ENCODE peak calls at places on chromosomes 6 and 20, in four cellular contexts. V, Z, R and I are unnamed samples.
A peak's percentile ranks its signal among the peaks of the same experiment; 100 is the strongest.

GRCh38 chr6:122461885-122462284 is 9.7 kb downstream of the SERINC1 start:
- DNase-seq in V (no peak), Z (no peak), R (no peak), I (no peak)

GRCh38 chr6:18447552-18447951 is 60.4 kb downstream of the RNF144B start:
- DNase-seq in V (no peak), Z (no peak), R (no peak), I (no peak)

GRCh38 chr6:57198926-57199636 is 23.0 kb downstream of the RAB23 start:
- DNase-seq in V (no peak), Z (no peak), R (no peak), I (no peak)

GRCh38 chr20:8130840-8131526 is 1.1 kb upstream of the PLCB1 start:
- DNase-seq in V (no peak), Z (no peak), R (no peak), I (no peak)

GRCh38 chr6:109925060-109925459 is 53.1 kb upstream of the GPR6 start:
- DNase-seq in V (no peak), Z (no peak), R (no peak), I (no peak)

GRCh38 chr20:50879649-50880550 is 51.3 kb downstream of the ADNP start:
- DNase-seq in V (no peak), Z (no peak), R (no peak), I (no peak)

GRCh38 chr6:122735618-122736017 is 43.9 kb upstream of the FABP7 start:
- DNase-seq in V (no peak), Z (peak; percentile 86), R (no peak), I (no peak)

GRCh38 chr6:100134297-100134696 is 140.3 kb upstream of the MCHR2 start:
- DNase-seq in V (no peak), Z (no peak), R (no peak), I (no peak)

GRCh38 chr20:47352332-47353223 is 3.9 kb downstream of the ZMYND8 start:
- DNase-seq in V (peak; percentile 59), Z (peak; percentile 27), R (peak; percentile 69), I (no peak)

GRCh38 chr20:4549711-4550259 is 171.9 kb upstream of the PRND start:
- DNase-seq in V (no peak), Z (no peak), R (no peak), I (no peak)

GRCh38 chr6:100116409-100117194 is 122.6 kb upstream of the MCHR2 start:
- DNase-seq in V (no peak), Z (peak; percentile 86), R (peak; percentile 2), I (peak; percentile 52)

GRCh38 chr6:32635526-32636123 is 1.6 kb upstream of the HLA-DQA1 start:
- DNase-seq in V (no peak), Z (no peak), R (no peak), I (no peak)

GRCh38 chr6:33620584-33621395 is at the start of gene ITPR3:
- DNase-seq in V (peak; percentile 46), Z (peak; percentile 52), R (no peak), I (peak; percentile 82)

GRCh38 chr20:16296933-16297332 is 276.3 kb downstream of the KIF16B start:
- DNase-seq in V (no peak), Z (no peak), R (no peak), I (no peak)

GRCh38 chr6:12081776-12082175 is 69.7 kb downstream of the HIVEP1 start:
- DNase-seq in V (no peak), Z (no peak), R (no peak), I (no peak)

GRCh38 chr6:25296217-25296905 is 17.2 kb downstream of the CARMIL1 start:
- DNase-seq in V (no peak), Z (no peak), R (no peak), I (no peak)

GRCh38 chr6:138383776-138384175 is 6.1 kb downstream of the SMIM28 start:
- DNase-seq in V (no peak), Z (peak; percentile 97), R (no peak), I (no peak)

GRCh38 chr6:154921482-154921881 is 73.6 kb upstream of the TIAM2 start:
- DNase-seq in V (no peak), Z (no peak), R (no peak), I (no peak)

GRCh38 chr6:105380634-105381033 is 22.2 kb downstream of the PREP start:
- DNase-seq in V (no peak), Z (no peak), R (no peak), I (no peak)

GRCh38 chr20:36082516-36082915 is 72.0 kb upstream of the EPB41L1 start:
- DNase-seq in V (no peak), Z (no peak), R (no peak), I (no peak)

GRCh38 chr6:115908906-115909559 is 151.7 kb downstream of the FRK start:
- DNase-seq in V (no peak), Z (peak; percentile 33), R (no peak), I (no peak)

GRCh38 chr6:155432293-155432692 is 23.3 kb downstream of the NOX3 start:
- DNase-seq in V (no peak), Z (no peak), R (no peak), I (no peak)

GRCh38 chr6:30914854-30915590 is 984 bp downstream of the VARS2 start:
- DNase-seq in V (no peak), Z (no peak), R (peak; percentile 30), I (no peak)

GRCh38 chr6:36514554-36515456 is 32.5 kb downstream of the STK38 start:
- DNase-seq in V (no peak), Z (no peak), R (no peak), I (no peak)

GRCh38 chr6:135251416-135251815 is 70.3 kb downstream of the MYB start:
- DNase-seq in V (no peak), Z (no peak), R (no peak), I (peak; percentile 49)

GRCh38 chr20:48294196-48294595 is 508.9 kb upstream of the SULF2 start:
- DNase-seq in V (no peak), Z (peak; percentile 9), R (no peak), I (no peak)

GRCh38 chr6:41257369-41258195 is 28.9 kb downstream of the TREM1 start:
- DNase-seq in V (no peak), Z (peak; percentile 59), R (no peak), I (no peak)

GRCh38 chr20:59809630-59810375 is 123.6 kb downstream of the SYCP2 start:
- DNase-seq in V (no peak), Z (no peak), R (no peak), I (no peak)

GRCh38 chr20:37297066-37297736 is 7.7 kb downstream of the MANBAL start:
- DNase-seq in V (no peak), Z (no peak), R (no peak), I (no peak)

GRCh38 chr20:3323398-3323797 is 84.1 kb downstream of the DNAAF9 start:
- DNase-seq in V (no peak), Z (no peak), R (no peak), I (no peak)

GRCh38 chr6:149365197-149365596 is 34.9 kb upstream of the SUMO4 start:
- DNase-seq in V (no peak), Z (no peak), R (no peak), I (no peak)